ENCODE peak calls at places on chromosome 19, in five cellular contexts. Z, D, P, T and O are unnamed samples.

GRCh38 chr19:44142014-44142523 is 715 bp downstream of the ZNF234 start:
- DNase-seq in T (no peak), Z (no peak), P (no peak), D (no peak), O (no peak)

GRCh38 chr19:56759531-56759930 is 81.0 kb downstream of the PEG3 start:
- DNase-seq in P (no peak), T (no peak), D (no peak), Z (no peak), O (no peak)

GRCh38 chr19:11766597-11767591 is at the start of gene ZNF441:
- DNase-seq in T (peak), D (peak), Z (peak), P (peak), O (peak)

GRCh38 chr19:13795595-13796300 is 505 bp downstream of the ZSWIM4 start:
- DNase-seq in T (peak), D (no peak), P (no peak), Z (no peak), O (no peak)

GRCh38 chr19:39327318-39327717 is 6.7 kb upstream of the LRFN1 start:
- DNase-seq in Z (no peak), D (no peak), T (no peak), P (no peak), O (no peak)

GRCh38 chr19:42487798-42488178 is 40.5 kb downstream of the CEACAM1 start:
- DNase-seq in Z (no peak), T (no peak), D (no peak), P (no peak), O (no peak)

GRCh38 chr19:47230122-47230920 is 678 bp downstream of the BBC3 start:
- DNase-seq in T (peak), Z (peak), P (peak), D (no peak), O (peak)

GRCh38 chr19:38506723-38507550 is 73.4 kb downstream of the RYR1 start:
- DNase-seq in P (peak), Z (peak), T (peak), D (no peak), O (peak)

GRCh38 chr19:19866599-19867248 is 1.0 kb downstream of the ZNF253 start:
- DNase-seq in T (no peak), P (no peak), Z (peak), D (no peak), O (no peak)

GRCh38 chr19:7515471-7516226 is at the start of gene ZNF358:
- DNase-seq in P (peak), Z (peak), D (no peak), T (peak), O (no peak)

GRCh38 chr19:32357720-32358119 is 12.3 kb downstream of the ZNF507 start:
- DNase-seq in Z (no peak), T (peak), D (no peak), P (no peak), O (no peak)

GRCh38 chr19:3771033-3771905 is 759 bp downstream of the RAX2 start:
- DNase-seq in P (no peak), T (no peak), D (no peak), Z (no peak), O (no peak)

GRCh38 chr19:5466072-5466471 is 10.9 kb downstream of the ZNRF4 start:
- DNase-seq in Z (no peak), T (no peak), D (no peak), P (no peak), O (no peak)

GRCh38 chr19:51372649-51373504 is at the start of gene NKG7:
- DNase-seq in T (no peak), Z (no peak), P (no peak), D (no peak), O (no peak)

GRCh38 chr19:29596885-29597525 is 9.1 kb upstream of the POP4 start:
- DNase-seq in T (peak), D (peak), P (no peak), Z (no peak), O (no peak)

GRCh38 chr19:14410054-14410774 is 8.9 kb downstream of the DDX39A start:
- DNase-seq in P (no peak), T (no peak), D (no peak), Z (no peak), O (peak)

GRCh38 chr19:38714354-38714778 is 29.9 kb downstream of the CAPN12 start:
- DNase-seq in Z (no peak), P (peak), T (no peak), D (no peak), O (no peak)

GRCh38 chr19:54133312-54133956 is 4.1 kb upstream of the CNOT3 start:
- DNase-seq in P (no peak), T (peak), D (peak), Z (no peak), O (no peak)

GRCh38 chr19:41369769-41370168 is 5.8 kb upstream of the B9D2 start:
- DNase-seq in P (no peak), T (no peak), D (no peak), Z (no peak), O (no peak)

GRCh38 chr19:8367327-8368001 is 3.5 kb downstream of the ANGPTL4 start:
- DNase-seq in Z (peak), T (peak), D (peak), P (peak), O (no peak)

GRCh38 chr19:8237026-8237425 is 27.9 kb downstream of the CERS4 start:
- DNase-seq in T (no peak), Z (no peak), P (no peak), D (no peak), O (no peak)

GRCh38 chr19:31944286-31944685 is 401.1 kb upstream of the ZNF507 start:
- DNase-seq in D (no peak), P (no peak), T (no peak), Z (no peak), O (no peak)

GRCh38 chr19:7795555-7796161 is 32.6 kb downstream of the CLEC4M start:
- DNase-seq in T (no peak), P (no peak), D (peak), Z (no peak), O (no peak)

GRCh38 chr19:45475537-45476348 is 7.9 kb downstream of the FOSB start:
- DNase-seq in D (no peak), P (no peak), Z (no peak), T (peak), O (no peak)

GRCh38 chr19:33621065-33621785 is 528 bp upstream of the CHST8 start:
- DNase-seq in D (no peak), Z (no peak), P (no peak), T (no peak), O (no peak)

GRCh38 chr19:10010247-10010691 is at the start of gene COL5A3:
- DNase-seq in D (no peak), T (peak), Z (peak), P (peak), O (no peak)

GRCh38 chr19:53328967-53329366 is 4.6 kb upstream of the ZNF845 start:
- DNase-seq in Z (peak), D (no peak), P (no peak), T (no peak), O (no peak)

GRCh38 chr19:30106417-30107095 is 164.5 kb downstream of the URI1 start:
- DNase-seq in P (no peak), D (no peak), Z (no peak), T (no peak), O (no peak)

GRCh38 chr19:58563034-58563573 is 4.7 kb upstream of the UBE2M start:
- DNase-seq in T (no peak), Z (no peak), D (no peak), P (peak), O (no peak)

GRCh38 chr19:44582581-44583265 is 30.6 kb upstream of the IGSF23 start:
- DNase-seq in T (peak), D (no peak), Z (no peak), P (no peak), O (no peak)

GRCh38 chr19:8505680-8506401 is 3.4 kb upstream of the PRAM1 start:
- DNase-seq in Z (peak), T (peak), D (peak), P (peak), O (peak)

GRCh38 chr19:3186891-3187661 is 1.3 kb downstream of the NCLN start:
- DNase-seq in Z (no peak), D (no peak), P (no peak), T (no peak), O (no peak)

GRCh38 chr19:41248895-41249294 is 15.3 kb upstream of the HNRNPUL1 start:
- DNase-seq in D (no peak), T (no peak), Z (no peak), P (no peak), O (no peak)

GRCh38 chr19:45098521-45099464 is 5.8 kb downstream of the PPP1R37 start:
- DNase-seq in D (no peak), Z (no peak), P (peak), T (no peak), O (no peak)

GRCh38 chr19:52343548-52343947 is 7.5 kb downstream of the ZNF610 start:
- DNase-seq in Z (peak), T (peak), P (peak), D (no peak), O (peak)

GRCh38 chr19:4594199-4594598 is 34.7 kb upstream of the SEMA6B start:
- DNase-seq in P (no peak), T (no peak), Z (no peak), D (no peak), O (no peak)

GRCh38 chr19:49849433-49850220 is 1.3 kb upstream of the PTOV1 start:
- DNase-seq in T (no peak), P (no peak), Z (no peak), D (no peak), O (no peak)
- TF ChIP-seq CTCF in T (no peak), P (no peak), Z (no peak), D (no peak), O (no peak)

DNA sequence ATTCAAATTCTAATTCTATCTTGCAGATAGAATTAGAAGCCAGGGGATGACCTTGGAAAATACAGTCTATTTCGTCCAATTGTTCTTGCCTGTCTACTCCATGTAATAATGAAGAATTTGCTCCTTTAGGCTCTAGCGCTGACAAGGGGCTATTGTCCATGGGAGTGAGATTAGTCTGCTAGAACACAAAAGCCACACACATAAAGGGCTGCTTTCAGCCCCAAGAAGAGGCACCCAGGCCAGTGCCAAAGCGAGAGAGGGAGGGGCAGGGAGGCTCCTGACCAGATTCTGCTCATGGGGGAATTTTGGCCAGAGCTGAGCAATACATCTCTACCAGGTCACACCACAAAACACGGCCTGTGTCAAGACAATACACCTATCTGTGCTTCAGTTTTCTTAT is 1306.9 kb downstream of the UQCRFS1 start:
- DNase-seq in T (no peak), P (no peak), Z (no peak), D (no peak), O (no peak)
- H3K27ac ChIP-seq in T (no peak), P (no peak), Z (no peak), D (no peak), O (no peak)

GRCh38 chr19:37362733-37363132 is 8.2 kb upstream of the ZNF527 start:
- DNase-seq in P (no peak), T (peak), Z (no peak), D (no peak), O (no peak)
- TF ChIP-seq CTCF in P (no peak), T (no peak), Z (no peak), D (no peak), O (no peak)

GRCh38 chr19:17458970-17459369 is 1.8 kb downstream of the NXNL1 start:
- DNase-seq in Z (no peak), P (no peak), D (no peak), T (no peak), O (no peak)
- H3K27ac ChIP-seq in Z (no peak), P (no peak), D (no peak), T (no peak), O (no peak)

GRCh38 chr19:49127674-49128544 is 8.6 kb downstream of the PPFIA3 start:
- DNase-seq in T (peak), D (peak), P (peak), Z (peak), O (peak)
- TF ChIP-seq CTCF in T (peak), D (no peak), P (no peak), Z (peak), O (no peak)

GRCh38 chr19:2079865-2080301 is 16.2 kb downstream of the MOB3A start:
- DNase-seq in P (no peak), Z (no peak), T (no peak), D (no peak), O (no peak)
- H3K27ac ChIP-seq in P (no peak), Z (no peak), T (no peak), D (no peak), O (peak)

GRCh38 chr19:21483589-21484170 is 21.7 kb upstream of the ZNF429 start:
- DNase-seq in Z (no peak), D (no peak), P (peak), T (peak), O (peak)
- TF ChIP-seq CTCF in Z (peak), D (peak), P (peak), T (no peak), O (peak)

GRCh38 chr19:36772341-36773222 is at the start of gene ZNF850:
- DNase-seq in T (peak), D (peak), Z (peak), P (peak), O (peak)
- H3K27ac ChIP-seq in T (peak), D (peak), Z (peak), P (peak), O (peak)